ENCODE peak calls at places on chromosomes 16 and 17, in five cellular contexts. F is K562, D is HepG2, P is GM12878, N is H1. U is an unnamed sample.

GRCh38 chr16:50446861-50447260 is 78.1 kb upstream of the BRD7 start:
- DNase-seq in D (no peak), N (no peak), F (no peak), P (no peak), U (no peak)

GRCh38 chr16:85924675-85925074 is 25.7 kb downstream of the IRF8 start:
- DNase-seq in P (no peak), F (no peak), N (no peak), D (no peak), U (no peak)

GRCh38 chr16:62760398-62760797 is 724.2 kb upstream of the CDH8 start:
- DNase-seq in P (no peak), F (no peak), D (no peak), N (no peak), U (no peak)

GRCh38 chr17:34275881-34276280 is 5.9 kb downstream of the CCL7 start:
- DNase-seq in P (no peak), N (no peak), F (no peak), D (no peak), U (no peak)

GRCh38 chr17:78933025-78933958 is 8.1 kb upstream of the TIMP2 start:
- DNase-seq in P (peak; percentile 45), N (no peak), F (no peak), D (peak; percentile 93), U (no peak)

GRCh38 chr16:24524855-24525652 is 14.3 kb upstream of the RBBP6 start:
- DNase-seq in N (no peak), F (no peak), P (no peak), D (peak; percentile 44), U (no peak)

GRCh38 chr16:69834817-69835477 is 72.8 kb downstream of the WWP2 start:
- DNase-seq in F (no peak), N (no peak), P (no peak), D (no peak), U (no peak)

GRCh38 chr16:57976331-57976796 is 5.4 kb upstream of the CNGB1 start:
- DNase-seq in D (no peak), P (no peak), F (peak; percentile 93), N (no peak), U (no peak)

GRCh38 chr16:31568577-31569359 is 41.1 kb downstream of the AHSP start:
- DNase-seq in F (no peak), N (peak; percentile 52), P (no peak), D (no peak), U (peak; percentile 13)

GRCh38 chr16:86566601-86566965 is at the start of gene FOXC2:
- DNase-seq in F (peak; percentile 68), D (no peak), P (no peak), N (peak; percentile 96), U (peak; percentile 93)

GRCh38 chr17:46943511-46944393 is 20.8 kb downstream of the GOSR2 start:
- DNase-seq in N (peak; percentile 57), F (peak; percentile 37), P (no peak), D (peak; percentile 92), U (peak; percentile 37)

GRCh38 chr17:14261406-14261805 is 24.7 kb upstream of the CDRT15 start:
- DNase-seq in P (no peak), N (no peak), D (no peak), F (no peak), U (no peak)

GRCh38 chr17:76732734-76733617 is 4.2 kb downstream of the SRSF2 start:
- DNase-seq in D (no peak), F (no peak), N (no peak), P (no peak), U (no peak)

GRCh38 chr17:52709724-52710123 is 551.2 kb upstream of the CA10 start:
- DNase-seq in D (no peak), P (no peak), N (no peak), F (no peak), U (no peak)

GRCh38 chr17:42512246-42512645 is 23.8 kb upstream of the NAGLU start:
- DNase-seq in F (no peak), D (no peak), N (no peak), P (no peak), U (no peak)

GRCh38 chr17:50331085-50331791 is 14.7 kb upstream of the XYLT2 start:
- DNase-seq in D (no peak), F (no peak), P (no peak), N (no peak), U (no peak)

GRCh38 chr16:57324649-57325223 is 33.8 kb upstream of the CCL22 start:
- DNase-seq in N (no peak), P (no peak), D (no peak), F (no peak), U (no peak)

GRCh38 chr16:66166451-66166850 is 200.0 kb upstream of the CDH5 start:
- DNase-seq in F (no peak), N (no peak), D (peak; percentile 18), P (no peak), U (no peak)

GRCh38 chr17:13601776-13602551 is at the start of gene HS3ST3A1:
- DNase-seq in P (no peak), D (no peak), F (peak; percentile 89), N (peak; percentile 89), U (peak; percentile 85)

GRCh38 chr17:64345691-64346376 is 44.8 kb downstream of the PECAM1 start:
- DNase-seq in N (no peak), D (no peak), P (no peak), F (no peak), U (no peak)

GRCh38 chr16:16099320-16099719 is 124.0 kb downstream of the ABCC6 start:
- DNase-seq in D (no peak), N (no peak), F (no peak), P (no peak), U (no peak)

GRCh38 chr16:16093625-16094332 is 129.5 kb downstream of the ABCC6 start:
- DNase-seq in N (no peak), D (no peak), P (no peak), F (no peak), U (no peak)

GRCh38 chr16:16095646-16096045 is 127.6 kb downstream of the ABCC6 start:
- DNase-seq in P (no peak), N (no peak), F (no peak), D (no peak), U (no peak)

GRCh38 chr16:16096161-16096857 is 127.0 kb downstream of the ABCC6 start:
- DNase-seq in P (no peak), D (no peak), N (no peak), F (no peak), U (no peak)

GRCh38 chr16:16096858-16097213 is 126.5 kb downstream of the ABCC6 start:
- DNase-seq in D (no peak), F (no peak), P (no peak), N (no peak), U (no peak)
- TF ChIP-seq ATF2 in D (no peak), F (no peak), P (no peak), N (no peak), U (no peak)

DNA sequence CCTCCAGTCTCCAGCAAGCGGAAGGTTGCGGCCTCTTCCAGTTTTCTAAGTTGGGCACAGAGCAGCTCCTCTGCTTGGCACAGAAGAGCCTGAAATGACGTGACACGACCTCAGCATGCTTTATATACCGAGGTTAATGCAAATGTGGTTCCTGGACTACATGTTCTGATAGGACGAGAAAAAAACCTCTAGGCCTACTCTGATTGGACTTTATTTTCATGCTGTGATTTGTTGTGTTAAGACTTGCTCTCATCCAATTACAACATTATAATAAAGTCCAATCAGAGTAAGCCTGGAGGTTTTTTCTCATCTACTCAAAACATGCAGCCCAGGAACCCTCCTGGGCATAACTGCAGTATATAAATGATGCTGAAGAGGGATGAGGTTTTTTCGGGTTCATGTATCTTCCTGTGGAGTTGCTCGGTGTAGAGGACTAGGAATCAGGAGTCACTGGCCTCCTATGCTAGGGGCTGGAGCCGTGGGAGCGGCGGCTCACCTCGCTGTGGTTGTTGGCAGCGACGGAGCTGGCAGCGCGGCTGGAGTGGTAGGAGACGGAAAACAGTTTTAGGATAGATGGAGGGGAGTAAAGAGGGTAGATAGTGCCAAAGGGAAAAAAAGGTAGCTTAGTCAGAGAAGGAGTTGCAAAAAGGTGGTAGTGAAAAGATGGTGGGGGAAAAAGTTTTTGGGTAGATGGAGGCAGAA is 878.0 kb downstream of the KCNJ18 start:
- DNase-seq in N (no peak), F (no peak), D (no peak), P (no peak), U (no peak)
- TF ChIP-seq ATF2 in N (no peak), F (no peak), D (no peak), P (no peak), U (no peak)

GRCh38 chr17:57874058-57874419 is 24.2 kb upstream of the MRPS23 start:
- DNase-seq in N (no peak), F (no peak), D (no peak), P (no peak), U (no peak)

GRCh38 chr17:57876866-57877237 is 27.0 kb upstream of the MRPS23 start:
- DNase-seq in P (no peak), F (no peak), N (no peak), D (no peak), U (no peak)

GRCh38 chr17:57876023-57876865 is 26.4 kb upstream of the MRPS23 start:
- DNase-seq in F (no peak), N (no peak), D (no peak), P (no peak), U (no peak)

GRCh38 chr17:57874434-57875108 is 24.7 kb upstream of the MRPS23 start:
- DNase-seq in P (no peak), N (peak; percentile 83), D (no peak), F (no peak), U (peak; percentile 89)

GRCh38 chr17:57875109-57876022 is 25.5 kb upstream of the MRPS23 start:
- DNase-seq in N (peak; percentile 71), D (peak; percentile 93), F (peak; percentile 68), P (no peak), U (peak; percentile 69)
- TF ChIP-seq ATF2 in N (no peak), D (peak; percentile 70), F (no peak), P (no peak), U (no peak)

GRCh38 chr17:45411348-45412105 is 21.1 kb downstream of the ARHGAP27 start:
- DNase-seq in P (no peak), N (no peak), F (no peak), D (no peak), U (no peak)

GRCh38 chr17:45408611-45409421 is 23.9 kb downstream of the ARHGAP27 start:
- DNase-seq in F (no peak), D (no peak), N (no peak), P (no peak), U (no peak)

GRCh38 chr17:45409659-45410076 is 23.0 kb downstream of the ARHGAP27 start:
- DNase-seq in N (no peak), P (no peak), F (no peak), D (no peak), U (no peak)

GRCh38 chr17:45413498-45413923 is 19.2 kb downstream of the ARHGAP27 start:
- DNase-seq in D (peak; percentile 57), F (no peak), N (no peak), P (no peak), U (no peak)

DNA sequence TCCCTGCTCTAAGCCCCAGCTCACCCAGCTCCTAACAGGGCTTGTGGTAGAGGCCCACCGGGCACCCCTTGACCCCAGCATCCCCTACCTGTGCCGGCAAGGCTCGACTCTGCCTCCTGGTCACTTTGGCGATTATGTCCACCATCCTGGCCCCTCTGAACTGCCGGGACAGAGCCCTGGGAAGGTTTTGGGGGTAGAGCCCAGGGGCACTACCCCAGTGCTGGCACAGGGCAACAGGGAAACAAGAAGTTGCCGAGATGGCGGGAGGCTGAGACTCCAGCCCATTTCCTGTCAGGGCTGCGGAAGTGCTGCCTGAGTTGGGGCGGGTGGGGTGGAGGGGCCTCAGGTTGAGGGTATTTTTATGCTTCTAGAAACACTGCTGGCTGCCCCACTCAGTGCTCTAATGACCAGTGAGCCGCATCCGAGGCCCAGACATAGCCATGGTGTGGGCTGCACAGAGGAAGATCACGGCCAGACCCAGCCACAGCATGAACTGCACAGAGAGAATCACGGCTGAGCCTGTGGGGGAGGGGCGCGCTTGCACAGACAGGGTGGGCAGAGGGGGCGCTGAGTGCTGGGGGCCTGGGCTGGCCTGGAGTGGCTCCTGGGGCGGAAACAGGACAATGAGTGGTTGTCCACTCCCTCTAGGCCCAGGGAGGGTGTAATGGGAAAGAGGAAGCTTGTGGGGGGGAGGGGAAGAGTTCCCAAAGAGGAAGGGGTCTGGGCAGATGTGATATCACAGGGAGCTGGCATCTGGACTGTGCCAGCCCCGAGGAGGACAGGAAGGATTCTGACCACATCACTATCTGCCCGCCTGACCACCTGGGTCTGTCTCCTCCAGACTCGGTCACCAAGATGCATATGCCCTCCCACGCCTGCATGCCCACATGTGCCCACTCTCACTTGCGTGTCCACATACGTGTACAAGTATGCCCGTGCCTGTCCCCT is 22.3 kb downstream of the ARHGAP27 start:
- DNase-seq in P (no peak), N (no peak), D (no peak), F (no peak), U (no peak)
- TF ChIP-seq ATF2 in P (no peak), N (no peak), D (no peak), F (no peak), U (no peak)